ENCODE peak calls at places on chromosomes 5 and 9, in four cellular contexts. Y is thyroid gland, J is HT1080, W is RWPE1. V is an unnamed sample.

GRCh38 chr9:134730761-134731496 is 89.3 kb downstream of the COL5A1 start:
- DNase-seq in Y (no peak), J (no peak), W (no peak), V (no peak)

GRCh38 chr5:79875230-79875629 is 115.8 kb downstream of the MTX3 start:
- DNase-seq in Y (no peak), J (no peak), W (no peak), V (no peak)

GRCh38 chr9:134630393-134630790 is 11.2 kb upstream of the COL5A1 start:
- DNase-seq in Y (no peak), J (no peak), W (no peak), V (no peak)

GRCh38 chr9:137022620-137023008 is 5.4 kb downstream of the ABCA2 start:
- DNase-seq in Y (no peak), J (no peak), W (no peak), V (no peak)

GRCh38 chr5:72848474-72849428 is 32.3 kb downstream of the TNPO1 start:
- DNase-seq in Y (peak; percentile 64), J (peak; percentile 29), W (peak; percentile 54), V (no peak)

GRCh38 chr9:133862585-133863041 is 124.5 kb upstream of the SARDH start:
- DNase-seq in Y (no peak), J (no peak), W (no peak), V (no peak)

GRCh38 chr9:123775885-123776284 is 154.0 kb downstream of the DENND1A start:
- DNase-seq in Y (no peak), J (no peak), W (no peak), V (no peak)

GRCh38 chr5:170536498-170536897 is 32.7 kb downstream of the KCNIP1 start:
- DNase-seq in Y (peak; percentile 32), J (no peak), W (no peak), V (no peak)

GRCh38 chr5:125190232-125191051 is 444.0 kb upstream of the ZNF608 start:
- DNase-seq in Y (no peak), J (peak; percentile 18), W (no peak), V (no peak)

GRCh38 chr9:77011973-77012817 is 7.3 kb upstream of the FOXB2 start:
- DNase-seq in Y (peak; percentile 30), J (peak; percentile 18), W (no peak), V (no peak)

GRCh38 chr5:158816306-158816705 is 283.4 kb downstream of the EBF1 start:
- DNase-seq in Y (no peak), J (no peak), W (no peak), V (no peak)

GRCh38 chr5:52799358-52799982 is 11.8 kb downstream of the ITGA1 start:
- DNase-seq in Y (peak; percentile 73), J (peak; percentile 42), W (peak; percentile 44), V (peak; percentile 85)

GRCh38 chr5:172830876-172831662 is 3.0 kb upstream of the ERGIC1 start:
- DNase-seq in Y (no peak), J (peak; percentile 77), W (no peak), V (peak; percentile 62)

GRCh38 chr5:92641031-92641962 is 939.7 kb downstream of the NR2F1-AS1 start:
- DNase-seq in Y (peak; percentile 25), J (peak; percentile 56), W (peak; percentile 11), V (no peak)

GRCh38 chr5:149387982-149388381 is 8.9 kb upstream of the IL17B start:
- DNase-seq in Y (no peak), J (no peak), W (no peak), V (no peak)

GRCh38 chr9:69542942-69543704 is 129.0 kb downstream of the APBA1 start:
- DNase-seq in Y (peak; percentile 46), J (peak; percentile 11), W (no peak), V (no peak)

GRCh38 chr5:54229041-54229780 is 81.2 kb downstream of the ARL15 start:
- DNase-seq in Y (peak; percentile 71), J (peak; percentile 21), W (peak; percentile 67), V (no peak)

GRCh38 chr5:124519396-124519795 is 227.0 kb downstream of the ZNF608 start:
- DNase-seq in Y (no peak), J (peak; percentile 63), W (peak; percentile 20), V (no peak)

GRCh38 chr5:61897251-61897650 is 408.8 kb upstream of the KIF2A start:
- DNase-seq in Y (no peak), J (no peak), W (no peak), V (no peak)

GRCh38 chr9:101443358-101443757 is 7.8 kb upstream of the ALDOB start:
- DNase-seq in Y (no peak), J (no peak), W (no peak), V (no peak)

GRCh38 chr5:133758641-133759040 is 146.3 kb upstream of the FSTL4 start:
- DNase-seq in Y (no peak), J (no peak), W (no peak), V (peak; percentile 1)

GRCh38 chr5:78953092-78953800 is 31.9 kb downstream of the ARSB start:
- DNase-seq in Y (no peak), J (no peak), W (no peak), V (no peak)